ENCODE peak calls at places on chromosomes 3 and 15, in five cellular contexts. L is effector memory CD8-positive, alpha-beta T cell; X is uterus; M is glutamatergic neuron; K is H4. I is an unnamed sample.

GRCh38 chr3:74075213-74075612 is 450.5 kb upstream of the PDZRN3 start:
- DNase-seq in L (no peak), X (no peak), M (no peak), K (no peak), I (no peak)

GRCh38 chr3:123420416-123420968 is 28.4 kb downstream of the ADCY5 start:
- DNase-seq in L (no peak), X (no peak), M (no peak), K (no peak), I (no peak)

GRCh38 chr3:194337965-194338753 is 13.0 kb downstream of the CPN2 start:
- DNase-seq in L (no peak), X (no peak), M (no peak), K (no peak), I (no peak)

GRCh38 chr15:22942877-22943276 is 37.3 kb downstream of the CYFIP1 start:
- DNase-seq in L (no peak), X (no peak), M (no peak), K (no peak), I (no peak)

GRCh38 chr15:66682865-66683264 is 19.2 kb upstream of the SMAD6 start:
- DNase-seq in L (no peak), X (no peak), M (no peak), K (no peak), I (no peak)

GRCh38 chr3:131540143-131540542 is 37.4 kb upstream of the MRPL3 start:
- DNase-seq in L (no peak), X (no peak), M (no peak), K (no peak), I (no peak)

GRCh38 chr15:30990036-30990435 is 1.4 kb downstream of the MTMR10 start:
- DNase-seq in L (no peak), X (no peak), M (no peak), K (no peak), I (no peak)

GRCh38 chr15:51759557-51760070 is 8.2 kb downstream of the TMOD2 start:
- DNase-seq in L (no peak), X (peak), M (no peak), K (peak), I (no peak)

GRCh38 chr3:170953229-170953628 is 44.8 kb upstream of the EIF5A2 start:
- DNase-seq in L (no peak), X (no peak), M (peak), K (no peak), I (no peak)

GRCh38 chr3:131549340-131549739 is 46.6 kb upstream of the MRPL3 start:
- DNase-seq in L (no peak), X (no peak), M (no peak), K (no peak), I (no peak)

GRCh38 chr3:109125902-109126301 is 8.0 kb upstream of the MORC1 start:
- DNase-seq in L (no peak), X (no peak), M (no peak), K (no peak), I (no peak)